ENCODE peak calls at places on chromosomes 13 and 19, in five cellular contexts. C, O, F, U and T are unnamed samples.

GRCh38 chr13:44873486-44873885 is 115.8 kb downstream of the NUFIP1 start:
- DNase-seq in C (no peak), U (no peak), F (no peak), O (no peak), T (no peak)

GRCh38 chr13:29504691-29505090 is 90.8 kb downstream of the SLC7A1 start:
- DNase-seq in U (no peak), F (no peak), O (no peak), C (no peak), T (no peak)

GRCh38 chr13:101449971-101450748 is 2.3 kb upstream of the ITGBL1 start:
- DNase-seq in F (no peak), O (no peak), U (no peak), C (no peak), T (no peak)

GRCh38 chr19:47615230-47615629 is 6.3 kb downstream of the BICRA start:
- DNase-seq in F (no peak), C (no peak), O (no peak), U (no peak), T (no peak)

GRCh38 chr13:48797761-48798160 is 144.0 kb downstream of the CYSLTR2 start:
- DNase-seq in O (no peak), U (no peak), F (no peak), C (no peak), T (no peak)

GRCh38 chr13:98443800-98444325 is 133.0 kb downstream of the STK24 start:
- DNase-seq in U (no peak), F (no peak), O (no peak), C (no peak), T (no peak)

GRCh38 chr13:98456423-98456845 is 120.5 kb downstream of the STK24 start:
- DNase-seq in O (no peak), F (no peak), U (no peak), C (no peak), T (no peak)

GRCh38 chr19:49488863-49489537 is 1.6 kb downstream of the RPL13A start:
- DNase-seq in U (no peak), O (peak; percentile 16), F (no peak), C (no peak), T (no peak)

GRCh38 chr13:40402931-40403412 is 263.5 kb downstream of the FOXO1 start:
- DNase-seq in O (no peak), F (no peak), U (no peak), C (no peak), T (no peak)

GRCh38 chr13:105670179-105671015 is 865.1 kb downstream of the EFNB2 start:
- DNase-seq in F (no peak), U (no peak), C (no peak), O (no peak), T (no peak)

GRCh38 chr19:45315304-45315703 is 7.4 kb downstream of the CKM start:
- DNase-seq in F (no peak), C (no peak), O (no peak), U (no peak), T (no peak)

GRCh38 chr13:73138276-73138950 is 79.6 kb downstream of the KLF5 start:
- DNase-seq in F (no peak), C (no peak), O (no peak), U (peak; percentile 16), T (no peak)

GRCh38 chr13:41809962-41810361 is 150.9 kb downstream of the VWA8 start:
- DNase-seq in F (no peak), U (no peak), O (no peak), C (no peak), T (no peak)

GRCh38 chr13:98103942-98104880 is 38.7 kb upstream of the FARP1 start:
- DNase-seq in U (no peak), O (no peak), F (no peak), C (no peak), T (no peak)

GRCh38 chr13:34867590-34867989 is 74.5 kb upstream of the NBEA start:
- DNase-seq in C (no peak), U (no peak), O (no peak), F (no peak), T (no peak)

GRCh38 chr19:48738557-48739399 is 1.6 kb downstream of the RASIP1 start:
- DNase-seq in O (peak; percentile 98), U (peak; percentile 77), C (peak; percentile 97), F (peak; percentile 97), T (peak; percentile 93)

GRCh38 chr13:72062566-72062965 is 195.6 kb upstream of the DACH1 start:
- DNase-seq in U (no peak), F (no peak), O (peak; percentile 90), C (peak; percentile 9), T (no peak)

DNA sequence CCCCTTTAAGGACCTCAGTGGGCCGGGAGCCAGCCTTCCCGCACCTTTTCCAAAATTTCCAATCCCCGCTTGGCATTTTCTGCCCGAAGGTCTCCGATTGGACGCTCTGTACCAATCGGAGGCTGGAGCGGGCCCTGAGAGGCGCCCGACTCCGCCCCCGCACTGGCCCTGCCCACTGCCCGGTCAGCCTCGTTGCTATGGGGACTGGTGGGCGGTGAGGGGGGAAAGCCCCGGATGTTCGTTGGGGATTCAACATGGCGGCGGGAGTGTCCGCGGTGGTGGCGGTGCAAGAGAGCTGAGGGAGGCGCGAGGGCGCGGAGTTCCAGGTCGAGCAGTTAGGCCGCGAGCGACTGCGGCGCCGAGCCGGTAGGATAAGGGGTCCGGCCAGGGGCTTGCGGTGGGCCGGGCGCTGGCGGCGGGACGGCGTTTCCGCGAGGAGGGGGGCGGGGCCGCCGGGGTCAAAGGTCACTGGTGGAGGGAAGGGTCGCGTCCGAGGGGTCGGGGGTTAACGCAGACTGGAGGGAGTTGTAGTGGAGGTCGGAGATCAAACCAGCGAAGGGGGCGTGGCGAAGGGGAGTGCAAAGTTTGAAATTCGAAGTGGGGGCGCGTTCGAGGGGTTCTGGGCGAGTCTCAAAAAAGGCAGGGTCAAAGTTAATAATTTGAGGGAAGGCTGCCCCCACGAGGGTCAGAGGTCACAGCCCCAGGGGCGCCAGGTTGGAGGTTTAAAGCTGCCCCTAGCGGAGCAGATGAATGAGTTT is at the start of gene PAK4:
- DNase-seq in C (peak; percentile 96), U (peak; percentile 98), F (peak; percentile 98), O (peak; percentile 99), T (peak; percentile 96)
- TF ChIP-seq CTCF in C (no peak), U (no peak), F (no peak), O (peak; percentile 23), T (no peak)

DNA sequence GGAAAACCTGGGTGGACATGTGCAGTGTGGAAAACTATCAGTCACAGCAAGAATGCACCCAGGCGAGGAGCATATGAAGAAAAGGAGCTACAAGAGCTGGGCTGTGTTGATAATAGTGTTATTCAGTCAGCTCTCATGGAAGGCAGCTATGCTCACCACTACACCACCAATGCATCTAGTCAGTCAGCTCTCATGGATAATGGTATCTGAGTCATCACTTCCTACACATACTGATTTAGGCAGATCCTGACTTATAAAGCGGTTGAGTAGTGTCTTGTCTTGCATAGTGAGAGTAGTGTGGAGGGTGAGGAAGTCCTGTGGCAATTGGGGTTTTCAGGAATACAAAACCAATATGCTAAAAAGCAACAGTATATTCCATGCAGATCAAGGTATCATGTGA is 9.1 kb upstream of the ZNF160 start:
- DNase-seq in O (no peak), F (no peak), C (no peak), U (no peak), T (no peak)
- H3K27me3 ChIP-seq in O (no peaks in the 10 kb centered on the region), F (no peaks in the 10 kb centered on the region), C (no peaks in the 10 kb centered on the region), U (no peaks in the 10 kb centered on the region), T (no peaks in the 10 kb centered on the region)

GRCh38 chr13:38803566-38803965 is 116.7 kb downstream of the FREM2 start:
- DNase-seq in C (no peak), F (no peak), O (peak; percentile 18), U (no peak), T (no peak)
- H3K4me3 ChIP-seq in C (no peak overlapping the region), F (no peak overlapping the region), O (no peak overlapping the region), U (no peak overlapping the region), T (no peak overlapping the region)

GRCh38 chr19:10567696-10568443 is 909 bp downstream of the CDKN2D start:
- DNase-seq in O (no peak), C (no peak), F (no peak), U (no peak), T (no peak)

GRCh38 chr19:10566408-10566657 is 523 bp upstream of the KRI1 start:
- DNase-seq in U (no peak), O (no peak), C (no peak), F (no peak), T (no peak)

GRCh38 chr19:10565028-10565566 is 713 bp downstream of the KRI1 start:
- DNase-seq in U (no peak), C (no peak), O (peak; percentile 81), F (peak; percentile 50), T (peak; percentile 56)

GRCh38 chr19:10566658-10567410 is 1.0 kb upstream of the KRI1 start:
- DNase-seq in O (no peak), F (no peak), U (no peak), C (no peak), T (peak; percentile 53)

GRCh38 chr19:10565567-10566407 is at the start of gene KRI1:
- DNase-seq in C (peak; percentile 99), U (peak; percentile 97), O (peak; percentile 99), F (peak; percentile 98), T (peak; percentile 98)
- TF ChIP-seq CTCF in C (peak; percentile 19), U (no peak), O (peak; percentile 35), F (peak; percentile 20), T (no peak)

GRCh38 chr19:40608957-40609356 is 7.8 kb downstream of the LTBP4 start:
- DNase-seq in F (no peak), C (no peak), U (no peak), O (no peak), T (no peak)

GRCh38 chr19:40611900-40612698 is 10.9 kb downstream of the LTBP4 start:
- DNase-seq in O (no peak), U (no peak), C (no peak), F (no peak), T (no peak)

GRCh38 chr19:40611096-40611495 is 9.9 kb downstream of the LTBP4 start:
- DNase-seq in U (no peak), O (no peak), C (no peak), F (no peak), T (no peak)

GRCh38 chr19:40609561-40610395 is 8.6 kb downstream of the LTBP4 start:
- DNase-seq in C (peak; percentile 92), F (peak; percentile 89), O (peak; percentile 94), U (peak; percentile 91), T (peak; percentile 86)

GRCh38 chr19:40610396-40611064 is 9.4 kb downstream of the LTBP4 start:
- DNase-seq in O (peak; percentile 43), C (peak; percentile 75), F (no peak), U (no peak), T (peak; percentile 78)
- H3K27me3 ChIP-seq in O (peaks cover 75% of the 10 kb centered on the region), C (no peaks in the 10 kb centered on the region), F (no peaks in the 10 kb centered on the region), U (no peaks in the 10 kb centered on the region), T (no peaks in the 10 kb centered on the region)

GRCh38 chr19:1507192-1507660 is 5.6 kb downstream of the ADAMTSL5 start:
- DNase-seq in U (no peak), F (no peak), C (no peak), O (no peak), T (no peak)
- H3K4me3 ChIP-seq in U (no peak overlapping the region), F (no peak overlapping the region), C (peak overlapping the region; percentile 50), O (peak overlapping the region; percentile 57), T (peak overlapping the region; percentile 54)